ENCODE peak calls at places on chromosomes 7 and 10, in seven cellular contexts. M is stimulated activated CD8-positive, alpha-beta memory T cell treated with anti-CD3 and anti-CD28 coated beads, Interleukin-15, amount 100 ng/mL, for 24 hours; S is effector CD4-positive, alpha-beta T cell; D is adrenal gland; H is dorsolateral prefrontal cortex; N is LoVo; V is retina. X is an unnamed sample.

GRCh38 chr10:43461950-43462349 is 25.0 kb downstream of the ZNF487 start:
- DNase-seq in M (no peak), S (peak), D (peak), H (no peak), N (peak), V (peak), X (peak)

GRCh38 chr7:101099969-101100781 is 14.9 kb downstream of the TRIM56 start:
- DNase-seq in M (no peak), S (no peak), D (peak), H (peak), N (peak), V (peak), X (peak)

GRCh38 chr10:132336064-132336746 is 4.2 kb downstream of the LRRC27 start:
- DNase-seq in M (no peak), S (no peak), D (peak), H (no peak), N (no peak), V (no peak), X (no peak)

GRCh38 chr10:16809074-16809718 is 8.0 kb downstream of the RSU1 start:
- DNase-seq in M (no peak), S (peak), D (peak), H (no peak), N (no peak), V (peak), X (peak)

GRCh38 chr10:68560916-68561691 is 967 bp downstream of the TET1 start:
- DNase-seq in M (no peak), S (no peak), D (peak), H (no peak), N (no peak), V (peak), X (peak)

GRCh38 chr7:126606331-126606730 is 646.4 kb downstream of the GRM8 start:
- DNase-seq in M (no peak), S (no peak), D (no peak), H (no peak), N (no peak), V (no peak), X (no peak)

GRCh38 chr7:39554583-39555140 is 11.5 kb upstream of the YAE1 start:
- DNase-seq in M (no peak), S (no peak), D (no peak), H (no peak), N (no peak), V (no peak), X (peak)

GRCh38 chr7:74280985-74281384 is 8.2 kb upstream of the CLIP2 start:
- DNase-seq in M (no peak), S (no peak), D (peak), H (no peak), N (no peak), V (no peak), X (no peak)

GRCh38 chr7:100745184-100745583 is 11.8 kb downstream of the ZAN start:
- DNase-seq in M (no peak), S (no peak), D (peak), H (no peak), N (no peak), V (peak), X (peak)

GRCh38 chr10:34470307-34470706 is 344.8 kb downstream of the PARD3 start:
- DNase-seq in M (no peak), S (no peak), D (no peak), H (no peak), N (no peak), V (no peak), X (no peak)

GRCh38 chr7:115216652-115217051 is 294.8 kb downstream of the MDFIC start:
- DNase-seq in M (no peak), S (no peak), D (no peak), H (no peak), N (no peak), V (no peak), X (peak)

GRCh38 chr10:26824015-26824690 is 36.6 kb downstream of the ABI1 start:
- DNase-seq in M (no peak), S (no peak), D (no peak), H (no peak), N (no peak), V (no peak), X (no peak)

GRCh38 chr10:103080891-103081581 is 112.0 kb downstream of the NT5C2 start:
- DNase-seq in M (no peak), S (no peak), D (no peak), H (no peak), N (no peak), V (no peak), X (peak)

GRCh38 chr7:102215281-102215680 is 71.4 kb upstream of the SH2B2 start:
- DNase-seq in M (no peak), S (no peak), D (no peak), H (no peak), N (no peak), V (peak), X (no peak)

GRCh38 chr10:93034426-93034825 is 26.2 kb upstream of the CYP26C1 start:
- DNase-seq in M (no peak), S (no peak), D (no peak), H (no peak), N (no peak), V (no peak), X (no peak)

GRCh38 chr10:63886281-63887025 is 365.3 kb downstream of the REEP3 start:
- DNase-seq in M (no peak), S (no peak), D (no peak), H (no peak), N (no peak), V (no peak), X (peak)

GRCh38 chr10:68330852-68331454 is 911 bp upstream of the HNRNPH3 start:
- DNase-seq in M (no peak), S (no peak), D (peak), H (no peak), N (no peak), V (no peak), X (no peak)

GRCh38 chr10:119138341-119139306 is 26.9 kb downstream of the SFXN4 start:
- DNase-seq in M (no peak), S (no peak), D (no peak), H (no peak), N (no peak), V (no peak), X (no peak)

GRCh38 chr10:8247191-8247590 is 192.7 kb downstream of the GATA3 start:
- DNase-seq in M (no peak), S (no peak), D (no peak), H (no peak), N (no peak), V (no peak), X (no peak)

X was measured in AG20443.